ENCODE peak calls at places on chromosomes 2 and 18, in seven cellular contexts. U is WERI-Rb-1, X is body of pancreas, V is nephron progenitor cell, H is AG09309, B is mucosa of descending colon, S is pancreas. N is an unnamed sample.

GRCh38 chr2:120231974-120232635 is 8.9 kb upstream of the TMEM185B start:
- DNase-seq in H (no peak), S (no peak), V (no peak), B (peak), X (no peak), U (no peak), N (peak)

GRCh38 chr2:112150447-112150846 is 12.3 kb downstream of the FBLN7 start:
- DNase-seq in H (peak), B (no peak), V (no peak), U (no peak), S (no peak), X (no peak), N (no peak)

GRCh38 chr2:216233281-216233995 is 124.3 kb downstream of the XRCC5 start:
- DNase-seq in H (no peak), U (no peak), X (no peak), S (no peak), V (no peak), B (no peak), N (no peak)

GRCh38 chr2:159938375-159938774 is 124.0 kb downstream of the PLA2R1 start:
- DNase-seq in B (no peak), H (no peak), X (no peak), S (no peak), U (no peak), V (no peak), N (no peak)

GRCh38 chr2:174024524-174025270 is 59.5 kb upstream of the SP3 start:
- DNase-seq in V (no peak), B (peak), S (no peak), U (peak), H (peak), X (peak), N (no peak)

GRCh38 chr2:207475546-207475945 is 54.2 kb upstream of the CREB1 start:
- DNase-seq in H (no peak), S (no peak), V (no peak), U (no peak), B (no peak), X (no peak), N (no peak)

GRCh38 chr2:174678395-174678794 is 80.8 kb upstream of the WIPF1 start:
- DNase-seq in U (no peak), V (no peak), H (no peak), B (no peak), X (peak), S (no peak), N (no peak)

GRCh38 chr2:227871375-227871788 is at the start of gene DAW1:
- DNase-seq in X (peak), V (peak), H (no peak), B (peak), U (peak), S (peak), N (peak)

GRCh38 chr18:2653467-2653866 is 2.1 kb upstream of the SMCHD1 start:
- DNase-seq in X (no peak), S (no peak), U (no peak), B (no peak), V (no peak), H (no peak), N (no peak)

GRCh38 chr2:174121612-174122011 is 126.7 kb downstream of the OLA1 start:
- DNase-seq in U (no peak), B (no peak), S (no peak), V (no peak), H (no peak), X (no peak), N (no peak)

GRCh38 chr18:22559414-22560282 is 141.9 kb upstream of the CTAGE1 start:
- DNase-seq in B (peak), X (peak), U (peak), V (peak), H (no peak), S (peak), N (peak)

GRCh38 chr2:134170269-134170668 is 83.6 kb upstream of the MGAT5 start:
- DNase-seq in B (no peak), H (no peak), V (no peak), S (no peak), U (no peak), X (no peak), N (no peak)

GRCh38 chr18:76687271-76688006 is 134.9 kb upstream of the ZNF236 start:
- DNase-seq in S (no peak), V (no peak), X (no peak), H (no peak), U (no peak), B (no peak), N (peak)

GRCh38 chr2:46273225-46273863 is 23.9 kb upstream of the EPAS1 start:
- DNase-seq in X (no peak), H (no peak), S (no peak), V (no peak), U (no peak), B (no peak), N (no peak)

GRCh38 chr2:134671498-134671897 is 47.3 kb downstream of the TMEM163 start:
- DNase-seq in S (no peak), B (no peak), V (no peak), H (no peak), U (no peak), X (no peak), N (no peak)

GRCh38 chr18:32629990-32630389 is 142.8 kb downstream of the KLHL14 start:
- DNase-seq in X (no peak), S (no peak), H (no peak), B (no peak), V (no peak), U (no peak), N (no peak)

GRCh38 chr18:5997361-5997760 is 102.0 kb upstream of the TMEM200C start:
- DNase-seq in U (no peak), B (no peak), X (no peak), H (no peak), S (no peak), V (no peak), N (no peak)

GRCh38 chr2:65681503-65681902 is 249.1 kb upstream of the SPRED2 start:
- DNase-seq in S (peak), X (peak), U (no peak), H (no peak), B (peak), V (no peak), N (no peak)

GRCh38 chr2:230269715-230270114 is 44.2 kb downstream of the SP140 start:
- DNase-seq in V (no peak), X (no peak), B (no peak), H (no peak), S (no peak), U (no peak), N (no peak)

GRCh38 chr2:15695582-15696330 is 104.1 kb downstream of the DDX1 start:
- DNase-seq in X (no peak), V (no peak), U (no peak), B (no peak), S (no peak), H (no peak), N (no peak)

GRCh38 chr2:191114403-191114886 is 36.3 kb downstream of the STAT4 start:
- DNase-seq in S (no peak), U (no peak), H (no peak), V (no peak), B (no peak), X (no peak), N (peak)

GRCh38 chr2:191112448-191112901 is 38.3 kb downstream of the STAT4 start:
- DNase-seq in U (no peak), H (no peak), V (no peak), S (no peak), X (no peak), B (no peak), N (no peak)

GRCh38 chr2:191113761-191114160 is 37.0 kb downstream of the STAT4 start:
- DNase-seq in S (no peak), U (no peak), B (no peak), H (no peak), V (no peak), X (no peak), N (no peak)

GRCh38 chr2:191115391-191115790 is 35.4 kb downstream of the STAT4 start:
- DNase-seq in S (no peak), U (no peak), X (no peak), B (peak), V (no peak), H (no peak), N (no peak)

DNA sequence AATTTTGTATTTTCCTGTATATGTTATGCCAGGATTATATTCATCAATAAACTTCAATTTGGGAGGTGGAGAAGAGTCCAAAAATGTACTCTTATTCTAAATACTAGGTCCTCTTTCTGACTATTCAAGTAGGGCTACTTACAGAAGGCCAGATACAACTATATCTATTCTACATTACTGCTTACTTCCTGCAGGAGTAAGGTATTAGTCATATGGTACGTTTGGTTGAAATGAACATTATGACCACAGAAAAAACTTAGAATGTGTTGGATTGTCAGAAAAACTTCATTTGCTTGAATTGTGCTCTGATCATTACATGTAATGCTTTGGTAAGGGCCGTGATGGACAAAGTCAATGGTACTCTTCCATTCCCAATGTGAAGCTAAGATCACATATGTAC is 35.0 kb downstream of the STAT4 start:
- DNase-seq in S (no peak), X (no peak), U (no peak), B (no peak), V (no peak), H (no peak), N (no peak)
- TF ChIP-seq CTCF in S (no peak), X (no peak), U (no peak), B (no peak), V (no peak), H (no peak), N (no peak)

DNA sequence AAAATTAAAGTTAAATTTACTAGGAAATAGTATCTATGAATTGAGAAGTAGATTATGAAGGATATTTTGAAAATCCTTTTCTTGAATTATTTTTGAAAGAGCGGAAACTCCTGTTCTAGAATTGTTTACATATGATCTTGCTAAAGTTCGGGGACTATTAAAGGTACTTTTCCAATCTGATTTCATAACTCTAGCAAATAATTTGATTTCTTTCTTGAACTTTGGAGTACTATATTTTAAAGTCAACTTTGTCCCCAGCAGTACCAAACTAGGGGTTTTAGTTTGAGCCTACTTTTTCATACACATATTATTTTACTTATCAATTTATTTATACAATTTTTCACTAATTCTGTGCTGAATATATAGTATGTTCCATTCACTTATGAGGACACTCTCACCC is 364.7 kb downstream of the FSIP2 start:
- DNase-seq in X (no peak), B (no peak), S (no peak), V (no peak), H (no peak), U (no peak), N (no peak)
- TF ChIP-seq CTCF in X (no peak), B (no peak), S (no peak), V (no peak), H (no peak), U (no peak), N (no peak)

GRCh38 chr2:78355967-78356366 is 669.5 kb upstream of the REG3G start:
- DNase-seq in H (no peak), U (peak), B (no peak), S (no peak), V (no peak), X (no peak), N (no peak)

GRCh38 chr2:78351208-78351607 is 674.3 kb upstream of the REG3G start:
- DNase-seq in V (no peak), S (no peak), B (no peak), X (no peak), U (no peak), H (no peak), N (no peak)
- TF ChIP-seq CTCF in V (peak), S (no peak), B (no peak), X (no peak), U (no peak), H (no peak), N (no peak)

GRCh38 chr2:221570321-221571107 is 1.6 kb downstream of the EPHA4 start:
- DNase-seq in U (peak), X (no peak), V (peak), B (peak), H (no peak), S (no peak), N (no peak)
- TF ChIP-seq CTCF in U (peak), X (no peak), V (no peak), B (no peak), H (peak), S (no peak), N (no peak)

DNA sequence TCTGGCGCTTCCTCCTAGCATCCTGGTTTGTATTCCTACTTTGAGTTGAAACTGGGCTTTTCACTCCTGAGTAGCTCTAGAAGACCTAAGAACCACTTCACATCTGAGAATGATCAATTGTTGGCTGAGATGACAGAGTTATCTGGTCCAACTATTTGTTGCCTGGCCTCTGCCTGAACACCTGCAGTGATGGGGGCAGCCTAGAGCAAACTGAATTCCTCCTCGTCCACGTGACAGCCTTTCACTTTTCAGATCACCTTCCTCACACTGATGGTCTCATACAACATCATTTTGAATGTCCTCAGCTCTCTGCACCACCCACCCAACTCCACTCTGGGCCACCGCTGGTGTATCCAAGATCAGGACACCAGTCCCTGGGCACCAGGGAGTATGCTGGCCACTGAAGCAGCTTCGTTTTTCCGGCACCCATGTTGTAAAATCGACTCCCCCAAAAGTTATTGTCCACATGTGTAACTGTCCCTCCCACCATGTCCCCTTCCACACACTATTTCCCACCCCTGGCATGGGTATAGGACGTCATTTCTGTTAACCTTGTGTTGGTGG is 96.5 kb downstream of the TGOLN2 start:
- DNase-seq in U (no peak), S (no peak), V (no peak), X (no peak), H (no peak), B (no peak), N (no peak)
- TF ChIP-seq CTCF in U (no peak), S (no peak), V (no peak), X (no peak), H (no peak), B (no peak), N (no peak)

N was measured in GM13976.